ENCODE peak calls at places on chromosomes 6 and 20, in eight cellular contexts. U is heart right ventricle; G is colonic mucosa; X is NB4; A is ovary; N is CD8-positive, alpha-beta T cell; O is neural crest cell; E is prostate gland. L is an unnamed sample.

GRCh38 chr20:47886454-47887041 is 101.3 kb upstream of the SULF2 start:
- DNase-seq in E (no peak), X (no peak), N (no peak), G (no peak), U (no peak), O (no peak), A (no peak), L (no peak)

GRCh38 chr6:37919417-37920157 is 100.1 kb downstream of the ZFAND3 start:
- DNase-seq in X (no peak), U (no peak), G (no peak), A (no peak), E (no peak), N (no peak), O (no peak), L (no peak)

GRCh38 chr20:3032624-3033023 is 10.8 kb upstream of the GNRH2 start:
- DNase-seq in X (no peak), A (no peak), G (no peak), U (peak; percentile 43), O (no peak), E (no peak), N (no peak), L (no peak)

GRCh38 chr6:168956884-168957730 is 296.5 kb downstream of the THBS2 start:
- DNase-seq in E (peak; percentile 44), X (peak; percentile 80), G (peak; percentile 60), U (peak; percentile 59), A (peak; percentile 81), O (peak; percentile 64), N (peak; percentile 43), L (no peak)

GRCh38 chr6:14533446-14533845 is 415.9 kb downstream of the CD83 start:
- DNase-seq in G (no peak), O (no peak), X (no peak), E (no peak), U (no peak), A (no peak), N (no peak), L (no peak)

GRCh38 chr6:43334466-43335095 is 26.0 kb upstream of the CRIP3 start:
- DNase-seq in X (peak; percentile 63), U (no peak), O (no peak), N (no peak), E (no peak), A (no peak), G (peak; percentile 32), L (no peak)

GRCh38 chr6:114941078-114941477 is 598.3 kb upstream of the HS3ST5 start:
- DNase-seq in G (no peak), X (no peak), U (no peak), A (no peak), O (no peak), N (no peak), E (no peak), L (no peak)

GRCh38 chr6:165940366-165940765 is 227.3 kb downstream of the TBXT start:
- DNase-seq in G (no peak), E (no peak), A (no peak), O (no peak), U (no peak), N (no peak), X (no peak), L (no peak)

GRCh38 chr6:127554435-127555006 is 22.5 kb upstream of the C6orf58 start:
- DNase-seq in G (no peak), U (no peak), N (no peak), A (no peak), X (peak; percentile 57), O (no peak), E (no peak), L (no peak)

GRCh38 chr6:140366991-140367390 is 992.5 kb upstream of the CITED2 start:
- DNase-seq in A (no peak), U (no peak), N (no peak), G (no peak), X (no peak), O (no peak), E (no peak), L (no peak)

GRCh38 chr6:12440981-12441380 is 150.8 kb downstream of the EDN1 start:
- DNase-seq in A (no peak), U (no peak), X (peak; percentile 25), E (no peak), G (no peak), N (no peak), O (no peak), L (no peak)

GRCh38 chr6:95243091-95243490 is 334.2 kb upstream of the MANEA start:
- DNase-seq in G (no peak), X (no peak), A (no peak), E (no peak), U (no peak), O (no peak), N (no peak), L (no peak)

GRCh38 chr20:50654899-50655298 is 36.4 kb downstream of the RIPOR3 start:
- DNase-seq in U (no peak), X (no peak), A (no peak), E (no peak), O (no peak), N (no peak), G (no peak), L (no peak)

GRCh38 chr6:159998543-159998942 is 29.7 kb downstream of the IGF2R start:
- DNase-seq in E (no peak), G (no peak), U (no peak), X (no peak), O (no peak), A (no peak), N (no peak), L (no peak)

GRCh38 chr6:100612101-100612500 is 147.4 kb upstream of the SIM1 start:
- DNase-seq in O (no peak), G (no peak), N (no peak), A (no peak), E (no peak), U (no peak), X (no peak), L (no peak)

GRCh38 chr6:85364354-85364753 is 85.5 kb upstream of the NT5E start:
- DNase-seq in O (no peak), X (no peak), E (no peak), A (no peak), G (no peak), U (no peak), N (no peak), L (no peak)

GRCh38 chr6:11711644-11711993 is 67.0 kb downstream of the ADTRP start:
- DNase-seq in A (no peak), X (peak; percentile 61), U (no peak), G (no peak), O (no peak), E (no peak), N (peak; percentile 49), L (no peak)

GRCh38 chr20:61797200-61797599 is 268.5 kb downstream of the TAF4 start:
- DNase-seq in X (peak; percentile 47), O (no peak), U (no peak), E (no peak), N (no peak), A (no peak), G (no peak), L (no peak)

DNA sequence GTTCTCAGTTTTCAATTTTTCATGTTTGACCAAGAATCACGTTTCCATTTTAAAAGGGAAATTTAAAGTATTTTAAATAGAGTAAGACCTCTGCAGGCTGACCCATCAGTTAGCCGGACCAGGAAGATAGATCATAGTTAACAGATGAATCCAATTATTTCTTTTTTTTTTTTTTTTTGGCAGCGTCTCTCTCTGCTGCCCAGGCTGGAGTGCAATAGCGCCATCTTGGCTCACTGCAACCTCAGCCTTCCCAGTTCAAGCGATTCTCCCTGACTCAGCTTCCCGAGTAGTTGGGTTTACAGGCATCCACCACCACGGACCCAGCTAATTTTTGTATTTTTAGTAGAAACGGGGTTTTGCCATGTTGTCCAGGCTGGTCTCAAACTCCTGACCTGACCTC is 256.7 kb upstream of the CNR1 start:
- DNase-seq in X (no peak), G (no peak), U (no peak), E (no peak), A (no peak), O (no peak), N (no peak), L (no peak)
- TF ChIP-seq CTCF in X (no peak), G (no peak), U (no peak), E (no peak), A (no peak), O (no peak), N (no peak), L (no peak)

GRCh38 chr20:54456972-54457371 is 18.4 kb upstream of the DOK5 start:
- DNase-seq in A (no peak), G (no peak), N (no peak), O (no peak), X (no peak), E (no peak), U (no peak), L (no peak)
- TF ChIP-seq CTCF in A (no peak), G (no peak), N (no peak), O (no peak), X (no peak), E (no peak), U (no peak), L (no peak)

DNA sequence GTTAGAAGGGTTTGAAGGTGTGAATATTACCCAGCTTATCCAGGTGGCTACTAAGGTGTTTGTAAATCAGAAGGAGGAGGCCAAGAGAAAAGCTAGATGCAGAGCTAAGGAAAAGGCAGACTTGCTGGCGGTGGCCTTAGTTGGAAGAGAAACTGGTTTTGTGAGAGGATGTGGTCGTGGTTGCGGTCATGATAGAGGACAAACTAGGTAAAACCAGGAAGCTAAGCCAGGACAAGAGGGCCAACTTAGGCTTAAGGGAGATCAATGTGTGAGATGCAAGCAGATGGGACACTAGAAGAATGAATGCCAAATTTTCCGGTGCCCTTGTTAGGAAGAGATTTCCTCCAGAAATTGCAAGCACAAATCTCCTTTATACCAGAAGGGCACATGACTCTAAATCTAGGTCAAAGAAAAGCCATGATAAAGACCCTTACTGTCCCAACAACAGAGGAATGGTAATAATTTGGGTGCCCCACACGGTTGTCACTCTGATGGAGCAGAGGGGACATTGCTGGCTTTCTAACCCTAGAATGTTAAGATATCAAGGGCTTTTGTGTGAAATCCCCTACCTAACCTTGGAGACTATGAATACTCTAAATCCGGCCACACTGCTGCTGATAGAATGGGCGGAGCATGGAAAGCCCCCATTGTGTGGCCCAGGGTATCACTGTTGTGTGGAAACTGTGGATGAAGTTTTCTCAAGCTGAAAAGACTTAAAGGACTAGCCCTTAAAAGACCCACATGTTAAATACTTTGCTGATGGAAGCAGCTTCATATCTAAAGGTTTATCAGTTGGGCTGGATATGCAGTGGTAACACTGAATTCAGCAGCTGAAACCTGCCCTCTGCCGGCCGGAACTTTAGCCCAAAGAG is 7.8 kb downstream of the IL22RA2 start:
- DNase-seq in O (no peak), N (peak; percentile 30), A (no peak), G (peak; percentile 33), E (peak; percentile 45), U (peak; percentile 40), X (peak; percentile 85), L (peak; percentile 28)
- TF ChIP-seq CTCF in O (no peak), N (no peak), A (no peak), G (peak; percentile 17), E (peak; percentile 29), U (no peak), X (peak; percentile 25), L (no peak)

DNA sequence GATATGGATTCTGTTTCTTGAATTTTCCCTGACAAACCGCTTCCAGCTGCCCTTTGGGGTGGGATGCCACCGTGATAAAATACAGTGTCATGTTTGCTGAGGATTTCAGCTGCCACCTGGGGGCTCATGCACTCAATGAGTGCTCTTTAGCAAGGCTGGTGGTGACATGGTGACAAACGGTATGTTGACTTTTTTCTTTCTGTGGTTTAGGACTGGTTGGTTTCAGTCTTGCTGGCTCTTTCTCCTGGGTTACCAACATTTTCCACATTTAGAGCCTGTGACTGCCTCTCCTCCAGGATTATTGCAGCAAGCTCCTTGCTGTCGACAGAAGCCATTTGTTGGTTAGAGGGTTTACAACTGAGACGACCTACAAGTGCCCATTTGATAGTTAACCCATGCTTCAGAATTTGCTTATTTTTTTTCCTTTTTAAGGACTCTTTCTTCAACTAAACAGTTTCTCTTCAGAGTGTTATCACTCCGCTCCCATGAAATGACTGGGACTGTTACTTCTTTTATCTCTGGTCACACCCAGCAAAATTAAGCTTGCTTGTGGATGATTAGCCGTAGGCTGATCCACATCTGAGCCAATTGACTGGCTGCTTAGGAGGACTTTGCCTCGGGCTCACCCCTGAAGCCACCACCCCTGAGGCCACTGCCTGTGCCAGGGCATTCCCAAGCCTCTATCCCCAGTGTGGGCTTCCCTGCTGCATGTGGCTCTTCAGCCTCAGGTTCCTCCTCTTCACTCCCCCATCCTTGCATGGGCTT is 48.4 kb upstream of the CDYL start:
- DNase-seq in U (no peak), A (no peak), G (peak; percentile 67), N (no peak), E (no peak), X (peak; percentile 56), O (no peak), L (no peak)
- TF ChIP-seq CTCF in U (no peak), A (no peak), G (no peak), N (no peak), E (no peak), X (no peak), O (no peak), L (no peak)

L was measured in activated B cell treated with CpG ODN at 0.5 μM for 24 hours.